ENCODE peak calls at places on chromosomes 3 and 15, in eight cellular contexts. One of them, this sample, is unnamed.

GRCh38 chr3:13023251-13024055 is 49.8 kb downstream of the IQSEC1 start:
- DNase-seq in tibial artery: no peak
- DNase-seq in stromal cell of bone marrow: no peak
- DNase-seq in activated CD4-positive, alpha-beta T cell treated with anti-CD3 and anti-CD28 coated beads for 48 hours: no peak
- DNase-seq in left kidney: no peak
- DNase-seq in anterior cingulate cortex: no peak
- DNase-seq in SW480: peak
- DNase-seq in AG09309: no peak
- DNase-seq in this sample: peak

GRCh38 chr3:31377045-31377642 is 155.6 kb upstream of the STT3B start:
- DNase-seq in tibial artery: no peak
- DNase-seq in stromal cell of bone marrow: no peak
- DNase-seq in activated CD4-positive, alpha-beta T cell treated with anti-CD3 and anti-CD28 coated beads for 48 hours: peak
- DNase-seq in left kidney: no peak
- DNase-seq in anterior cingulate cortex: no peak
- DNase-seq in SW480: peak
- DNase-seq in AG09309: peak
- DNase-seq in this sample: no peak

GRCh38 chr15:64912926-64913325 is 1.2 kb downstream of the ANKDD1A start:
- DNase-seq in tibial artery: no peak
- DNase-seq in stromal cell of bone marrow: no peak
- DNase-seq in activated CD4-positive, alpha-beta T cell treated with anti-CD3 and anti-CD28 coated beads for 48 hours: no peak
- DNase-seq in left kidney: no peak
- DNase-seq in anterior cingulate cortex: no peak
- DNase-seq in SW480: no peak
- DNase-seq in AG09309: no peak
- DNase-seq in this sample: no peak

GRCh38 chr3:151537751-151538150 is 76.9 kb upstream of the IGSF10 start:
- DNase-seq in tibial artery: no peak
- DNase-seq in stromal cell of bone marrow: peak
- DNase-seq in activated CD4-positive, alpha-beta T cell treated with anti-CD3 and anti-CD28 coated beads for 48 hours: no peak
- DNase-seq in left kidney: no peak
- DNase-seq in anterior cingulate cortex: no peak
- DNase-seq in SW480: no peak
- DNase-seq in AG09309: no peak
- DNase-seq in this sample: no peak

GRCh38 chr3:195403244-195403643 is 39.6 kb downstream of the ACAP2 start:
- DNase-seq in tibial artery: no peak
- DNase-seq in stromal cell of bone marrow: no peak
- DNase-seq in activated CD4-positive, alpha-beta T cell treated with anti-CD3 and anti-CD28 coated beads for 48 hours: no peak
- DNase-seq in left kidney: no peak
- DNase-seq in anterior cingulate cortex: no peak
- DNase-seq in SW480: no peak
- DNase-seq in AG09309: no peak
- DNase-seq in this sample: no peak

GRCh38 chr15:81215983-81216382 is 19.3 kb downstream of the IL16 start:
- DNase-seq in tibial artery: no peak
- DNase-seq in stromal cell of bone marrow: no peak
- DNase-seq in activated CD4-positive, alpha-beta T cell treated with anti-CD3 and anti-CD28 coated beads for 48 hours: no peak
- DNase-seq in left kidney: no peak
- DNase-seq in anterior cingulate cortex: no peak
- DNase-seq in SW480: no peak
- DNase-seq in AG09309: no peak
- DNase-seq in this sample: no peak

GRCh38 chr3:139309046-139309660 is 34.7 kb upstream of the MRPS22 start:
- DNase-seq in tibial artery: no peak
- DNase-seq in stromal cell of bone marrow: no peak
- DNase-seq in activated CD4-positive, alpha-beta T cell treated with anti-CD3 and anti-CD28 coated beads for 48 hours: no peak
- DNase-seq in left kidney: no peak
- DNase-seq in anterior cingulate cortex: no peak
- DNase-seq in SW480: peak
- DNase-seq in AG09309: no peak
- DNase-seq in this sample: no peak

GRCh38 chr3:159855599-159856495 is 132.8 kb upstream of the IL12A start:
- DNase-seq in tibial artery: no peak
- DNase-seq in stromal cell of bone marrow: no peak
- DNase-seq in activated CD4-positive, alpha-beta T cell treated with anti-CD3 and anti-CD28 coated beads for 48 hours: no peak
- DNase-seq in left kidney: peak
- DNase-seq in anterior cingulate cortex: no peak
- DNase-seq in SW480: no peak
- DNase-seq in AG09309: no peak
- DNase-seq in this sample: peak

GRCh38 chr15:40344631-40345120 is 3.9 kb upstream of the CCDC9B start:
- DNase-seq in tibial artery: peak
- DNase-seq in stromal cell of bone marrow: no peak
- DNase-seq in activated CD4-positive, alpha-beta T cell treated with anti-CD3 and anti-CD28 coated beads for 48 hours: peak
- DNase-seq in left kidney: peak
- DNase-seq in anterior cingulate cortex: peak
- DNase-seq in SW480: peak
- DNase-seq in AG09309: no peak
- DNase-seq in this sample: peak

GRCh38 chr15:66287461-66288055 is 5.8 kb upstream of the DIS3L start:
- DNase-seq in tibial artery: no peak
- DNase-seq in stromal cell of bone marrow: peak
- DNase-seq in activated CD4-positive, alpha-beta T cell treated with anti-CD3 and anti-CD28 coated beads for 48 hours: no peak
- DNase-seq in left kidney: peak
- DNase-seq in anterior cingulate cortex: no peak
- DNase-seq in SW480: no peak
- DNase-seq in AG09309: no peak
- DNase-seq in this sample: peak

GRCh38 chr3:5638550-5638949 is 451.0 kb downstream of the EDEM1 start:
- DNase-seq in tibial artery: no peak
- DNase-seq in stromal cell of bone marrow: no peak
- DNase-seq in activated CD4-positive, alpha-beta T cell treated with anti-CD3 and anti-CD28 coated beads for 48 hours: no peak
- DNase-seq in left kidney: no peak
- DNase-seq in anterior cingulate cortex: no peak
- DNase-seq in SW480: no peak
- DNase-seq in AG09309: no peak
- DNase-seq in this sample: no peak

GRCh38 chr3:171268677-171269076 is 191.5 kb downstream of the TNIK start:
- DNase-seq in tibial artery: no peak
- DNase-seq in stromal cell of bone marrow: no peak
- DNase-seq in activated CD4-positive, alpha-beta T cell treated with anti-CD3 and anti-CD28 coated beads for 48 hours: no peak
- DNase-seq in left kidney: no peak
- DNase-seq in anterior cingulate cortex: no peak
- DNase-seq in SW480: no peak
- DNase-seq in AG09309: no peak
- DNase-seq in this sample: no peak

GRCh38 chr15:53210653-53211052 is 420.5 kb upstream of the ONECUT1 start:
- DNase-seq in tibial artery: no peak
- DNase-seq in stromal cell of bone marrow: no peak
- DNase-seq in activated CD4-positive, alpha-beta T cell treated with anti-CD3 and anti-CD28 coated beads for 48 hours: no peak
- DNase-seq in left kidney: no peak
- DNase-seq in anterior cingulate cortex: no peak
- DNase-seq in SW480: no peak
- DNase-seq in AG09309: no peak
- DNase-seq in this sample: no peak

GRCh38 chr3:171789759-171790505 is 20.4 kb downstream of the PLD1 start:
- DNase-seq in tibial artery: no peak
- DNase-seq in stromal cell of bone marrow: no peak
- DNase-seq in activated CD4-positive, alpha-beta T cell treated with anti-CD3 and anti-CD28 coated beads for 48 hours: no peak
- DNase-seq in left kidney: no peak
- DNase-seq in anterior cingulate cortex: no peak
- DNase-seq in SW480: no peak
- DNase-seq in AG09309: no peak
- DNase-seq in this sample: no peak

GRCh38 chr15:74777769-74778598 is 3.9 kb upstream of the CSK start:
- DNase-seq in tibial artery: no peak
- DNase-seq in stromal cell of bone marrow: no peak
- DNase-seq in activated CD4-positive, alpha-beta T cell treated with anti-CD3 and anti-CD28 coated beads for 48 hours: peak
- DNase-seq in left kidney: no peak
- DNase-seq in anterior cingulate cortex: no peak
- DNase-seq in SW480: no peak
- DNase-seq in AG09309: no peak
- DNase-seq in this sample: no peak

GRCh38 chr15:45521596-45522167 is 873 bp downstream of the SLC30A4 start:
- DNase-seq in tibial artery: no peak
- DNase-seq in stromal cell of bone marrow: no peak
- DNase-seq in activated CD4-positive, alpha-beta T cell treated with anti-CD3 and anti-CD28 coated beads for 48 hours: no peak
- DNase-seq in left kidney: no peak
- DNase-seq in anterior cingulate cortex: no peak
- DNase-seq in SW480: peak
- DNase-seq in AG09309: no peak
- DNase-seq in this sample: peak

This sample was measured in NCI-H69.